ENCODE peak calls at places on chromosomes 2 and 18, in four cellular contexts. Q, A, N and E are unnamed samples.

GRCh38 chr2:46798998-46799698 is 116.5 kb downstream of the MCFD2 start:
- DNase-seq in Q (no peak), N (no peak), A (no peak), E (no peak)

GRCh38 chr2:122023059-122023879 is 267.8 kb downstream of the TSN start:
- DNase-seq in N (no peak), A (no peak), Q (no peak), E (no peak)

GRCh38 chr2:101383016-101383541 is 4.2 kb downstream of the CREG2 start:
- DNase-seq in N (no peak), A (no peak), Q (no peak), E (no peak)

GRCh38 chr18:24704921-24705620 is 244.6 kb downstream of the HRH4 start:
- DNase-seq in Q (no peak), N (no peak), A (no peak), E (no peak)

GRCh38 chr2:225429718-225430117 is 30.2 kb downstream of the NYAP2 start:
- DNase-seq in A (no peak), Q (no peak), N (no peak), E (no peak)

GRCh38 chr2:196431957-196432356 is 207.6 kb upstream of the CCDC150 start:
- DNase-seq in A (no peak), Q (no peak), N (peak; percentile 20), E (no peak)

GRCh38 chr18:24057804-24058203 is 43.2 kb downstream of the TTC39C start:
- DNase-seq in Q (no peak), N (no peak), A (no peak), E (no peak)

GRCh38 chr2:104766683-104767082 is 87.2 kb upstream of the POU3F3 start:
- DNase-seq in Q (no peak), N (no peak), A (no peak), E (no peak)

GRCh38 chr18:10015288-10015701 is 101.5 kb downstream of the VAPA start:
- DNase-seq in N (no peak), A (no peak), Q (no peak), E (no peak)

GRCh38 chr2:72008608-72009007 is 139.1 kb downstream of the CYP26B1 start:
- DNase-seq in Q (no peak), A (peak; percentile 44), N (no peak), E (no peak)

GRCh38 chr2:67802296-67802695 is 260.5 kb downstream of the C1D start:
- DNase-seq in Q (no peak), A (no peak), N (no peak), E (no peak)

GRCh38 chr18:47409519-47409918 is 158.1 kb upstream of the SKOR2 start:
- DNase-seq in Q (no peak), A (no peak), N (no peak), E (no peak)

GRCh38 chr2:23801396-23801795 is 125.5 kb downstream of the ATAD2B start:
- DNase-seq in A (no peak), Q (no peak), N (no peak), E (no peak)

GRCh38 chr2:205734436-205734835 is 52.1 kb downstream of the NRP2 start:
- DNase-seq in A (no peak), Q (peak; percentile 92), N (no peak), E (no peak)

GRCh38 chr2:85954918-85955420 is 66.2 kb upstream of the ST3GAL5 start:
- DNase-seq in Q (no peak), N (no peak), A (no peak), E (no peak)

GRCh38 chr2:30736461-30737325 is 70.6 kb downstream of the CAPN13 start:
- DNase-seq in N (no peak), Q (peak; percentile 33), A (no peak), E (no peak)

GRCh38 chr18:6207119-6207518 is 207.6 kb downstream of the L3MBTL4 start:
- DNase-seq in N (no peak), Q (no peak), A (no peak), E (no peak)

GRCh38 chr2:190110131-190110530 is 47.6 kb upstream of the MSTN start:
- DNase-seq in Q (no peak), N (no peak), A (no peak), E (no peak)

GRCh38 chr2:26993768-26994167 is 23.3 kb downstream of the MAPRE3 start:
- DNase-seq in A (no peak), N (no peak), Q (no peak), E (no peak)

GRCh38 chr2:69013123-69013836 is at the start of gene ANTXR1:
- DNase-seq in Q (peak; percentile 84), N (peak; percentile 78), A (peak; percentile 67), E (peak; percentile 36)

GRCh38 chr2:85248741-85249524 is 78.9 kb downstream of the TGOLN2 start:
- DNase-seq in N (no peak), A (no peak), Q (no peak), E (no peak)

GRCh38 chr2:41698787-41699422 is 348.9 kb upstream of the PKDCC start:
- DNase-seq in Q (peak; percentile 68), N (no peak), A (no peak), E (no peak)

GRCh38 chr2:109715302-109715937 is 78.7 kb upstream of the RGPD5 start:
- DNase-seq in Q (peak; percentile 75), A (peak; percentile 40), N (no peak), E (no peak)

GRCh38 chr2:156321243-156321904 is 11.1 kb downstream of the NR4A2 start:
- DNase-seq in A (no peak), N (no peak), Q (no peak), E (no peak)

GRCh38 chr2:225948903-225949302 is 549.4 kb downstream of the NYAP2 start:
- DNase-seq in N (no peak), Q (no peak), A (no peak), E (no peak)

GRCh38 chr18:25140962-25141308 is 211.0 kb downstream of the ZNF521 start:
- DNase-seq in A (no peak), Q (no peak), N (no peak), E (no peak)

GRCh38 chr2:168323456-168324058 is 76.2 kb upstream of the STK39 start:
- DNase-seq in A (no peak), Q (no peak), N (no peak), E (no peak)

GRCh38 chr2:241315879-241316700 is at the start of gene SEPTIN2:
- DNase-seq in N (peak; percentile 36), A (peak; percentile 91), Q (peak; percentile 89), E (no peak)

GRCh38 chr2:232689152-232689910 is 7.8 kb upstream of the GIGYF2 start:
- DNase-seq in Q (no peak), A (peak; percentile 37), N (no peak), E (no peak)

GRCh38 chr2:127014630-127015029 is 92.3 kb downstream of the BIN1 start:
- DNase-seq in Q (no peak), A (no peak), N (no peak), E (no peak)

DNA sequence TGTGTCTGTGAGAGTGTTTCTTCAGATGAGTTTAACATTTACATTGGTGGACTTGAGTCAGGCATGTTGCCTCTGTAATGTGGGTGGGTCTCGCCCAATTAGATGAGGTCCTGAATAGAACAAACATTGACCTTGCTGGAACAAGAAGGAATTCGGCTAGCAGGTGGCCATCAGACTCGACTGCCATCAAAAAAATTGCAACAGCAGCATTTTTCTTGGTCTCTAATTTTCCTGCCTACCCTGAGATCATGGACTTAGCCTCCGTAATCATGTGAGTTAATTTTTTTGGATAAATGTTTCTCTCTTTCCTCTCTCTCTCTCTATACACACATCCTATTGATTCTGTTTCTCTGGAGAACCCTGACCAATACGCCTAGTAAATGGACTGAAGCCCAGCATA is 83.8 kb upstream of the ST6GAL2 start:
- DNase-seq in N (no peak), Q (no peak), A (no peak), E (no peak)
- TF ChIP-seq POLR2A in N (no peak), Q (no peak), A (no peak), E (no peak)

GRCh38 chr2:207257291-207258190 is 91.8 kb upstream of the KLF7 start:
- DNase-seq in A (no peak), Q (no peak), N (no peak), E (no peak)

GRCh38 chr2:207256026-207256425 is 90.3 kb upstream of the KLF7 start:
- DNase-seq in Q (no peak), A (no peak), N (no peak), E (no peak)

GRCh38 chr2:207260021-207260420 is 94.3 kb upstream of the KLF7 start:
- DNase-seq in A (no peak), N (no peak), Q (no peak), E (no peak)

GRCh38 chr2:207256476-207257207 is 90.9 kb upstream of the KLF7 start:
- DNase-seq in N (no peak), A (no peak), Q (no peak), E (no peak)

DNA sequence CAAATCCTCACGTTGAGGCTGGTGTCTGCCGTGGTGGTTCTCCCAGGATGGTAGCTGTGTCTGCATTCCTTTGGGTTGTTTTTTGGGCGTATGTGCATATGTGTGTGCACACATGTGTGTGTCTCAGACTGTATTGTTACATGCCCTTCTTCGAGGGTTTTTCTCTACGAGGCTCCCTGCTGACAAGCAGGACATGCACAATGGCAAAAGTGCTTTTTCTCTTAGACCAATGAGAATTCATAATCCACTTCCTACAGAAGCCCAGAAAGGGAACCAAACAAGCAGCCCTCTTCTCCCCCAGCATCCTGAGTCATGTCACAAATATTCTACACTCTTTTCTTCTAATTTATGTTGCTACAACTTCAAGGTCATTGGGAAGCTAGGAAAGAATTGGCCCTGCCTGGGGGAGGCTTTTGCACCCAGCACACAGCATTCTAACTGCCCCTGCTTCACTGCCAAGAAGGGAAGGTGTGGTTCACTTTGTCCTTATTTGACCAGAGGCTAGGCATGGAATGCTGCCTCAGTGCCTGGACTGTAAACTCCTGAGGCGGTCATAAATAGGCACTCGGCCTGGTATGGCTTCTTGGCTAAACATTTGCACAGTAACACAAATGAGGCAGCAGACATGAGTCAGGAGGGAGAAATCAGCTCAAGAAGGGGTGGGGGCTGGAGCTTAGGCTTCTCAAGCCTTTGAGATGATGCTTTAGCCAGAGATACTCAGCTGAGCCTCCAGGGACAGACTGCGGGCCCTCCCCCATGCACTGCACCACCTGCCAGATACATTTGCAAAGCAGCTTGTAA is 92.6 kb upstream of the KLF7 start:
- DNase-seq in N (peak; percentile 66), A (no peak), Q (peak; percentile 95), E (no peak)
- TF ChIP-seq EP300 in N (peak; percentile 46), A (peak; percentile 53), Q (peak; percentile 97), E (no peak)

DNA sequence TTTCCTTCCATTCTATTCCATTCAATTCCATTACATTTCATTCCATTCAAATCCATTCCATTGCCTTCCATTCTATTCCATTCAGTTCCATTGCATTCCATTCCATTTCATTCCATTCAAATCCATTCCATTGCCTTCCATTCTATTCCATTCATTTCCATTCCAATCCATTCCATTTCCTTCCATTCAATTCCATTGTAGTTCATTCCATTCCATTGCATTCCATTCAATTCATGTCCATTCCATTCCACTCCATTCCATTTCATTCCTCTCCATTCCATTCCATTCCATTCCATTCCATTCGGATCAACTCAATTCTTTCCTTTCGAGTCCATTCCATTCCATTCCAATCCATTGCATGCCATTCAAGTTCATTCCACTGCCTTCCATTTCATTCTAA is 1128.3 kb downstream of the RPIA start:
- DNase-seq in Q (no peak), N (no peak), A (no peak), E (no peak)
- H3K9me3 ChIP-seq in Q (peaks cover 14% of the 10 kb centered on the region), N (peaks cover 19% of the 10 kb centered on the region), A (peaks cover 48% of the 10 kb centered on the region), E (peaks cover 91% of the 10 kb centered on the region)

GRCh38 chr2:163735692-163736432 is at the start of gene FIGN:
- DNase-seq in Q (peak; percentile 89), A (peak; percentile 77), N (peak; percentile 54), E (peak; percentile 65)
- TF ChIP-seq POLR2A in Q (peak; percentile 73), A (no peak), N (peak; percentile 43), E (peak; percentile 49)

GRCh38 chr2:37376421-37377186 is 32.2 kb downstream of the QPCT start:
- DNase-seq in N (no peak), A (peak; percentile 83), Q (peak; percentile 95), E (peak; percentile 17)
- TF ChIP-seq EP300 in N (no peak), A (no peak), Q (peak; percentile 94), E (peak; percentile 45)